ENCODE peak calls at places on chromosomes 16 and 17, in seven cellular contexts. P, D, L, Q, A, Z and G are unnamed samples.

GRCh38 chr17:27558842-27559505 is 72.0 kb upstream of the LGALS9 start:
- DNase-seq in A (no peak), Z (no peak), Q (no peak), P (no peak), L (no peak), D (no peak), G (no peak)

GRCh38 chr16:2256531-2257140 is 5.2 kb upstream of the ECI1 start:
- DNase-seq in Q (no peak), A (no peak), D (no peak), Z (no peak), P (no peak), L (no peak), G (no peak)

GRCh38 chr16:89921131-89921698 is 1.9 kb upstream of the TUBB3 start:
- DNase-seq in Q (peak), Z (no peak), D (no peak), P (no peak), A (no peak), L (no peak), G (peak)

GRCh38 chr16:3149630-3150345 is 15.0 kb downstream of the ZNF213 start:
- DNase-seq in L (peak), D (peak), Q (peak), Z (no peak), P (no peak), A (peak), G (peak)

GRCh38 chr16:4660454-4661007 is 32.8 kb upstream of the NUDT16L1 start:
- DNase-seq in Q (no peak), Z (no peak), A (peak), L (peak), P (no peak), D (peak), G (no peak)

GRCh38 chr16:71895679-71896385 is 501 bp downstream of the IST1 start:
- DNase-seq in D (peak), Q (peak), Z (no peak), L (peak), A (no peak), P (peak), G (peak)

GRCh38 chr16:78200023-78200389 is 100.6 kb downstream of the WWOX start:
- DNase-seq in L (no peak), D (no peak), Z (no peak), P (no peak), A (no peak), Q (no peak), G (no peak)

GRCh38 chr17:50109785-50110184 is 14.6 kb downstream of the PDK2 start:
- DNase-seq in D (no peak), L (no peak), Z (no peak), P (no peak), Q (peak), A (no peak), G (no peak)

GRCh38 chr17:74408262-74408661 is 23.6 kb upstream of the GPRC5C start:
- DNase-seq in P (no peak), A (no peak), L (no peak), Q (peak), D (peak), Z (no peak), G (no peak)

GRCh38 chr17:19933633-19934032 is 44.0 kb downstream of the AKAP10 start:
- DNase-seq in P (no peak), A (no peak), Q (no peak), Z (no peak), D (no peak), L (no peak), G (no peak)

GRCh38 chr17:6823011-6823442 is 8.5 kb downstream of the TEKT1 start:
- DNase-seq in D (no peak), Q (no peak), P (no peak), L (peak), A (no peak), Z (no peak), G (no peak)

GRCh38 chr16:30923554-30924085 is at the start of gene FBXL19:
- DNase-seq in A (peak), P (no peak), Z (no peak), D (no peak), Q (peak), L (no peak), G (no peak)

GRCh38 chr17:55520402-55520801 is 9.2 kb upstream of the SMIM36 start:
- DNase-seq in L (no peak), P (no peak), Z (no peak), Q (no peak), D (no peak), A (no peak), G (no peak)

GRCh38 chr17:39404542-39405378 is 3.3 kb upstream of the FBXL20 start:
- DNase-seq in D (no peak), L (peak), Z (no peak), P (peak), Q (peak), A (no peak), G (no peak)

GRCh38 chr16:48014349-48015135 is 141.3 kb downstream of the ABCC12 start:
- DNase-seq in P (no peak), Z (peak), A (no peak), Q (no peak), L (peak), D (no peak), G (no peak)

GRCh38 chr16:2024026-2024425 is 2.7 kb upstream of the NHERF2 start:
- DNase-seq in Z (no peak), P (no peak), A (no peak), D (no peak), L (no peak), Q (no peak), G (no peak)

GRCh38 chr17:33968350-33969044 is 286.6 kb upstream of the CCL2 start:
- DNase-seq in Z (no peak), P (no peak), A (no peak), Q (no peak), L (no peak), D (no peak), G (peak)

GRCh38 chr17:45895969-45896793 is 1.8 kb downstream of the MAPT start:
- DNase-seq in D (no peak), P (no peak), L (no peak), A (no peak), Z (no peak), Q (no peak), G (no peak)

GRCh38 chr17:39139137-39139516 is 12.3 kb downstream of the PLXDC1 start:
- DNase-seq in Q (no peak), L (peak), P (no peak), Z (no peak), A (no peak), D (no peak), G (no peak)

GRCh38 chr17:4972752-4973151 is 5.1 kb upstream of the SPAG7 start:
- DNase-seq in Z (no peak), D (no peak), L (no peak), Q (no peak), P (no peak), A (no peak), G (no peak)

GRCh38 chr17:50318551-50319310 is 27.2 kb upstream of the XYLT2 start:
- DNase-seq in P (no peak), L (peak), Z (no peak), A (peak), Q (no peak), D (no peak), G (no peak)

GRCh38 chr16:30758988-30759461 is 2.8 kb downstream of the CFAP119 start:
- DNase-seq in D (no peak), P (no peak), A (peak), Q (no peak), Z (no peak), L (no peak), G (peak)

GRCh38 chr16:57630402-57630787 is 2.0 kb downstream of the ADGRG1 start:
- DNase-seq in Z (no peak), P (no peak), L (no peak), Q (no peak), A (no peak), D (no peak), G (no peak)

GRCh38 chr16:29790949-29791844 is 646 bp downstream of the KIF22 start:
- DNase-seq in D (no peak), Z (no peak), A (no peak), Q (peak), L (no peak), P (no peak), G (no peak)

GRCh38 chr17:38542286-38542685 is 63.5 kb downstream of the SRCIN1 start:
- DNase-seq in Z (no peak), A (no peak), D (no peak), P (no peak), Q (no peak), L (no peak), G (no peak)

GRCh38 chr16:2500937-2501750 is 12.6 kb upstream of the ATP6V0C start:
- DNase-seq in A (peak), Z (no peak), D (peak), Q (peak), P (peak), L (peak), G (peak)

GRCh38 chr17:39688475-39688835 is 598 bp upstream of the PGAP3 start:
- DNase-seq in L (peak), A (no peak), D (no peak), P (no peak), Q (no peak), Z (no peak), G (no peak)

GRCh38 chr16:83675136-83675535 is 132.6 kb upstream of the HSBP1 start:
- DNase-seq in Z (no peak), P (no peak), Q (no peak), D (no peak), A (no peak), L (peak), G (no peak)

GRCh38 chr17:40251576-40251975 is 32.5 kb downstream of the WIPF2 start:
- DNase-seq in Q (peak), P (no peak), Z (peak), A (no peak), D (no peak), L (peak), G (no peak)

GRCh38 chr16:70712359-70712758 is 26.5 kb upstream of the MTSS2 start:
- DNase-seq in P (no peak), L (no peak), A (no peak), Z (no peak), D (no peak), Q (no peak), G (no peak)

GRCh38 chr16:964696-965395 is 5.9 kb downstream of the LMF1 start:
- DNase-seq in D (no peak), Q (no peak), A (no peak), Z (no peak), L (no peak), P (no peak), G (no peak)

GRCh38 chr16:56632160-56632847 is at the start of gene MT1M:
- DNase-seq in Q (peak), P (no peak), Z (no peak), D (peak), A (peak), L (no peak), G (peak)

GRCh38 chr17:56694825-56695224 is 101.3 kb downstream of the NOG start:
- DNase-seq in L (peak), Z (no peak), Q (no peak), D (no peak), A (no peak), P (no peak), G (no peak)

GRCh38 chr16:74563828-74564263 is 43.1 kb downstream of the GLG1 start:
- DNase-seq in P (no peak), D (peak), Q (peak), A (no peak), Z (peak), L (peak), G (peak)

GRCh38 chr17:68599873-68600122 is 1.4 kb downstream of the FAM20A start:
- DNase-seq in Q (no peak), A (no peak), P (no peak), Z (no peak), L (no peak), D (no peak), G (no peak)
- H3K4me3 ChIP-seq in Q (no peak), A (peak), P (peak), Z (no peak), L (no peak), D (peak), G (peak)

GRCh38 chr17:72123496-72123963 is 2.7 kb downstream of the SOX9 start:
- DNase-seq in A (no peak), L (no peak), D (peak), Z (no peak), P (no peak), Q (no peak), G (no peak)

GRCh38 chr17:72125742-72126141 is 4.9 kb downstream of the SOX9 start:
- DNase-seq in Z (no peak), L (peak), Q (no peak), D (no peak), P (no peak), A (no peak), G (no peak)

GRCh38 chr17:72123964-72124791 is 3.4 kb downstream of the SOX9 start:
- DNase-seq in L (no peak), A (no peak), Z (no peak), P (no peak), D (no peak), Q (no peak), G (no peak)

GRCh38 chr17:72125226-72125651 is 4.4 kb downstream of the SOX9 start:
- DNase-seq in Q (no peak), P (no peak), D (no peak), Z (no peak), A (no peak), L (peak), G (no peak)

GRCh38 chr17:72126575-72127486 is 6.0 kb downstream of the SOX9 start:
- DNase-seq in Q (peak), L (peak), Z (peak), A (no peak), P (no peak), D (peak), G (no peak)
- TF ChIP-seq POLR2A in Q (no peak), L (no peak), Z (no peak), A (no peak), P (no peak), D (no peak), G (no peak)

GRCh38 chr16:50679266-50679665 is 1.8 kb downstream of the SNX20 start:
- DNase-seq in Z (no peak), A (no peak), D (no peak), L (no peak), Q (no peak), P (no peak), G (peak)
- H3K4me3 ChIP-seq in Z (no peak), A (no peak), D (peak), L (no peak), Q (no peak), P (no peak), G (peak)

DNA sequence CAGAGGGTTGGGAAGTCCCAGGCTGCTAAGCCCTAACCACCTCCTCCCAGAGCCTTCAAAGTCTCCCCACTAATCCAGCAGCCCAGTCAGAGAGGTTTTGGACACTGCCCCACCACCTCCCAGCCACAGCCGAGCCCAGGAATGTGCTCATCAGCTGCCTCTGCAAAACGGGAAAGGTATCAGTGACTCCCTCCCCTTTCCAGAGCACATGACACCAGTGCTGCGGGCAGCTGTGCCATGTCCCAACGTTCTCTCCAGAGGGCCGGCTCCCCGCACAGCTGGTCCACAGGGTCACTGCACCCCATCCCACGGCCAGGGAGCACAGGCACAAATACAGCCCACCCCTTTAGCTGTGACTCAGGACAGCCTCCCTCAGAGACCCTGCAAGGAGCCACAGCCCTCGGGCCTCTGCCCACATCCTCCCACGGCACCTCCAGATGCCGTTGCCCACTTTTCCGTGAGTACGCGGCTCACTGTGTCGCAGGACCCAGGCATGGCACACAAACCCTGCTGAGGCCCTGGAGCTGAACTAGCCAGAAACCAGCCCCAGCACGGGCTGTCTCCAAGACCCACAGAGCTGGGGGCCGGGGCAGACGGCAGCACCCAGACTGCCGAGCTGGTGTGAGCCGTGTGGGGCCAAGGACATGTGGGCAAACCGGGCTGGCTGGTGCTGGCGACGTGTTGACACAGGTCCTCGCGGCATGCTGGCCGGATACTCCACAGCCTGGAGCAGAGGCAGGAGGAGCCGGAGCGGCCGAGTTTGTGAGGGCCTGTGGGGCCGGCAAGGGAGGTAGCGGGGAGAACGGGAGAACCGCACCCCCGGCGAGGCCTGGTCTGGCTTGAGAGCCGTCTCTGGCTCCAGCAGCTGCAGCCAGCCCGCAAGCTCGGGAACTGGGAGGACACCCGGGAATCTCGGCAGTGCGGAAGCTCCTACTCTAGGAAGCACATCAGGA is 6.3 kb upstream of the PPP1R27 start:
- DNase-seq in L (no peak), A (peak), D (peak), Z (no peak), P (peak), Q (peak), G (peak)
- TF ChIP-seq POLR2A in L (no peak), A (no peak), D (no peak), Z (no peak), P (no peak), Q (no peak), G (no peak)

DNA sequence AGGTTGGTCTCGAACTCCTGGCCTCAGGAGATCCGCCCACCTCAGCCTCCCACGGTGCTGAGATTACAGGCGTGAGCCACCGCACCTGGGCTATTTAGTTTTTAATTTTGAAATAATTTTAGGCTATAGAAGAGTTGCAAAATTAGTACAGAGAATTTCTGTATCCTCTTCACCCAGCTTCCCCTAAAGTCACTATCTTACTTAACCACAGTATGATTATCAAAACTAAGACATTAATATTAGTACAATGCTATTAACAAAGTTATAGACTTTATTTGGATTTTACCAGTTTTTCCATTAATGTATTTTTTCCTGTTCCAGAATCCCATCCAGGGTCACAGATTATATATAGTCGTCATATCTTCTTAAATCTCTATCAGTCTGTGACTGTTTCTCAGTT is 62.6 kb downstream of the CLEC19A start:
- DNase-seq in Z (no peak), L (no peak), A (no peak), Q (no peak), P (no peak), D (no peak), G (no peak)
- H3K4me3 ChIP-seq in Z (no peak), L (no peak), A (no peak), Q (no peak), P (no peak), D (no peak), G (no peak)

GRCh38 chr16:87506423-87507350 is 13.9 kb upstream of the ZCCHC14 start:
- DNase-seq in A (no peak), Q (no peak), L (no peak), D (no peak), Z (no peak), P (no peak), G (no peak)

GRCh38 chr16:87502308-87502969 is 9.6 kb upstream of the ZCCHC14 start:
- DNase-seq in P (no peak), L (no peak), D (no peak), A (no peak), Z (no peak), Q (no peak), G (no peak)

GRCh38 chr16:87505834-87506233 is 13.0 kb upstream of the ZCCHC14 start:
- DNase-seq in L (no peak), D (no peak), Q (no peak), A (no peak), Z (no peak), P (no peak), G (no peak)

DNA sequence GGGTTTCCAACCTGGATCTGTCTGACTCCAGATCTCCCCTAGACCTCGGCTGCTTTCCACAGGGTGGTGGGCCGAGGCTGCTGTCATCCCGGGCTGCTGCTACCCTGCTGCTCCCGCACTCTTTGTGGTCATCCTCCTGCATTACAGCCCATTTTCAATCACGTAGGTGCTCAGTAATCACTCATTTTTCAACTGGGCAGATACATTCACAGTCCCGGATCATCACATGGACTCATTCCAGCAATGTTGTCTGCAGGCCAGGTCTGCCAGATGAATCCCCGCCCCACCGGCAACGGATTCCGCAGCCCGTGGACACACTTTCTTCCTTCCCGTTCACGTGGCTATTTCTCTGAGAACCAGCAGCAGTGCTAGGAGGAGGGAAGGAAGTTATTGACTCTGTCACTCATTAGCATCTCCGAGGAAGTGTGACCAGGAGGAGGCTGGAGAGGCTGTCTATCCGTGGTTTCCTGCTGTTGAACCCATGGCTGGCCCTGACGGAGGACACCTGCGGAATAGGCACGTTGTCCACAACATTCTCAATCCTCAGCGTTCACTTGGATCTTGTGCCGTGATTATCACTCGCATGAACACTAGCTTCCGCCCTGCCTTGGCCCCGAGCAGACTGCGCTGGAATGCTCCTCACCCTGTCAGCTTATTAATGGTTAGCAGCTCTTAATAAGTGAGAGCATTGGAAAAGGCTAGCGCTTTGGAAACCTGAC is 14.7 kb upstream of the ZCCHC14 start:
- DNase-seq in D (no peak), A (no peak), Q (no peak), P (no peak), L (no peak), Z (no peak), G (no peak)
- TF ChIP-seq POLR2A in D (no peak), A (no peak), Q (no peak), P (no peak), L (no peak), Z (no peak), G (no peak)

GRCh38 chr16:49651980-49652379 is 203.9 kb downstream of the ZNF423 start:
- DNase-seq in Z (no peak), D (no peak), L (no peak), P (no peak), Q (no peak), A (peak), G (no peak)
- H3K4me3 ChIP-seq in Z (no peak), D (no peak), L (no peak), P (peak), Q (no peak), A (no peak), G (no peak)